ENCODE peak calls at places on chromosomes 12 and 14, in six cellular contexts. P is AG09309, R is cardiac fibroblast, V is NB4, N is breast epithelium, A is brain microvascular endothelial cell. C is an unnamed sample.

GRCh38 chr12:94875525-94875924 is 128.0 kb downstream of the NDUFA12 start:
- DNase-seq in R (peak), V (peak), P (no peak), N (no peak), A (no peak), C (no peak)

GRCh38 chr14:102786758-102787157 is 9.5 kb downstream of the TRAF3 start:
- DNase-seq in V (no peak), P (no peak), N (no peak), R (peak), A (peak), C (no peak)

GRCh38 chr12:51242150-51242549 is 3.5 kb downstream of the DAZAP2 start:
- DNase-seq in V (peak), N (no peak), A (no peak), R (no peak), P (no peak), C (no peak)

GRCh38 chr14:70780396-70781075 is 28.8 kb downstream of the MAP3K9 start:
- DNase-seq in A (no peak), R (no peak), P (no peak), N (no peak), V (peak), C (no peak)

GRCh38 chr14:26870722-26871121 is 272.9 kb upstream of the NOVA1 start:
- DNase-seq in P (no peak), A (no peak), R (no peak), N (no peak), V (no peak), C (no peak)

GRCh38 chr12:30756074-30756473 is 1.3 kb upstream of the CAPRIN2 start:
- DNase-seq in P (no peak), V (no peak), A (no peak), N (no peak), R (no peak), C (no peak)

GRCh38 chr14:33836203-33836894 is 114.5 kb downstream of the EGLN3 start:
- DNase-seq in P (no peak), R (no peak), N (no peak), V (no peak), A (no peak), C (no peak)

GRCh38 chr14:105064721-105065143 is 498 bp downstream of the GPR132 start:
- DNase-seq in R (peak), P (no peak), N (no peak), V (peak), A (peak), C (no peak)

GRCh38 chr14:99971929-99972747 is 93.1 kb upstream of the EVL start:
- DNase-seq in A (no peak), V (peak), N (no peak), P (no peak), R (peak), C (no peak)

GRCh38 chr14:20215196-20215595 is 8.3 kb upstream of the OR11H6 start:
- DNase-seq in A (no peak), V (no peak), P (no peak), R (peak), N (no peak), C (no peak)

GRCh38 chr14:33916663-33917565 is 34.0 kb downstream of the EGLN3 start:
- DNase-seq in N (no peak), P (no peak), A (peak), R (peak), V (no peak), C (no peak)

GRCh38 chr12:51846911-51847829 is 1.3 kb downstream of the FIGNL2 start:
- DNase-seq in N (peak), P (no peak), A (no peak), R (no peak), V (peak), C (no peak)

GRCh38 chr12:27733052-27733656 is 22.5 kb downstream of the MRPS35 start:
- DNase-seq in A (peak), P (no peak), N (no peak), R (peak), V (peak), C (no peak)

GRCh38 chr12:2101798-2102197 is 49.0 kb downstream of the CACNA1C start:
- DNase-seq in A (no peak), P (no peak), R (no peak), V (no peak), N (no peak), C (no peak)

GRCh38 chr12:7042847-7043246 is 17.7 kb upstream of the C1S start:
- DNase-seq in A (peak), P (no peak), R (peak), V (peak), N (no peak), C (no peak)

GRCh38 chr12:71719647-71720370 is 33.9 kb downstream of the TMEM19 start:
- DNase-seq in N (no peak), R (peak), V (no peak), P (no peak), A (no peak), C (no peak)

GRCh38 chr14:63752449-63753169 is 24.7 kb upstream of the SGPP1 start:
- DNase-seq in R (peak), V (peak), N (no peak), P (peak), A (peak), C (no peak)

GRCh38 chr14:104072586-104072985 is 12.9 kb upstream of the ASPG start:
- DNase-seq in N (no peak), V (no peak), R (no peak), A (no peak), P (no peak), C (no peak)

GRCh38 chr12:26630546-26631027 is 202.4 kb downstream of the ITPR2 start:
- DNase-seq in P (peak), V (no peak), N (no peak), A (peak), R (peak), C (no peak)

GRCh38 chr14:20757963-20758362 is 10.2 kb upstream of the EDDM3B start:
- DNase-seq in R (no peak), V (peak), N (no peak), A (no peak), P (no peak), C (no peak)

GRCh38 chr12:19198272-19198671 is 68.7 kb downstream of the PLEKHA5 start:
- DNase-seq in R (peak), N (no peak), P (no peak), A (peak), V (no peak), C (no peak)

GRCh38 chr12:108730337-108731104 is 797 bp downstream of the CORO1C start:
- DNase-seq in P (no peak), A (peak), R (peak), N (peak), V (peak), C (peak)

GRCh38 chr12:19031032-19031431 is 98.5 kb upstream of the PLEKHA5 start:
- DNase-seq in V (no peak), P (peak), A (peak), N (no peak), R (peak), C (no peak)

GRCh38 chr12:68611094-68611818 is 557 bp downstream of the RAP1B start:
- DNase-seq in N (peak), R (peak), P (no peak), A (no peak), V (peak), C (peak)

GRCh38 chr12:1318327-1319031 is 275.9 kb downstream of the FBXL14 start:
- DNase-seq in V (peak), P (peak), R (peak), N (no peak), A (peak), C (no peak)

GRCh38 chr12:15721716-15722115 is 67.5 kb downstream of the EPS8 start:
- DNase-seq in N (no peak), P (no peak), R (peak), V (no peak), A (no peak), C (no peak)

GRCh38 chr14:100472094-100472455 is 115.1 kb downstream of the BEGAIN start:
- DNase-seq in A (no peak), P (no peak), V (no peak), R (no peak), N (no peak), C (no peak)

GRCh38 chr14:83779266-83779665 is 1750.7 kb upstream of the FLRT2 start:
- DNase-seq in P (no peak), R (no peak), V (no peak), N (no peak), A (peak), C (no peak)

GRCh38 chr12:27999970-28000369 is 27.4 kb upstream of the PTHLH start:
- DNase-seq in V (no peak), R (no peak), N (no peak), A (peak), P (no peak), C (no peak)

GRCh38 chr12:2958432-2959193 is 584 bp upstream of the TEAD4 start:
- DNase-seq in A (peak), N (no peak), P (no peak), R (peak), V (no peak), C (no peak)

GRCh38 chr12:5173511-5174011 is 129.9 kb downstream of the KCNA5 start:
- DNase-seq in R (no peak), A (no peak), P (no peak), V (no peak), N (peak), C (no peak)

GRCh38 chr12:132163911-132164288 is 19.6 kb downstream of the NOC4L start:
- DNase-seq in R (no peak), P (no peak), V (peak), A (no peak), N (no peak), C (no peak)
- TF ChIP-seq CTCF in R (peak), P (peak), V (peak), A (peak), N (no peak), C (peak)

GRCh38 chr12:120432772-120433525 is 5.0 kb upstream of the COX6A1 start:
- DNase-seq in V (peak), A (no peak), R (no peak), P (no peak), N (no peak), C (no peak)

GRCh38 chr12:120439646-120440247 is 1.8 kb downstream of the COX6A1 start:
- DNase-seq in P (no peak), N (peak), R (peak), A (peak), V (peak), C (peak)

GRCh38 chr12:120438495-120439198 is 734 bp downstream of the COX6A1 start:
- DNase-seq in P (no peak), V (peak), A (no peak), N (no peak), R (no peak), C (no peak)

DNA sequence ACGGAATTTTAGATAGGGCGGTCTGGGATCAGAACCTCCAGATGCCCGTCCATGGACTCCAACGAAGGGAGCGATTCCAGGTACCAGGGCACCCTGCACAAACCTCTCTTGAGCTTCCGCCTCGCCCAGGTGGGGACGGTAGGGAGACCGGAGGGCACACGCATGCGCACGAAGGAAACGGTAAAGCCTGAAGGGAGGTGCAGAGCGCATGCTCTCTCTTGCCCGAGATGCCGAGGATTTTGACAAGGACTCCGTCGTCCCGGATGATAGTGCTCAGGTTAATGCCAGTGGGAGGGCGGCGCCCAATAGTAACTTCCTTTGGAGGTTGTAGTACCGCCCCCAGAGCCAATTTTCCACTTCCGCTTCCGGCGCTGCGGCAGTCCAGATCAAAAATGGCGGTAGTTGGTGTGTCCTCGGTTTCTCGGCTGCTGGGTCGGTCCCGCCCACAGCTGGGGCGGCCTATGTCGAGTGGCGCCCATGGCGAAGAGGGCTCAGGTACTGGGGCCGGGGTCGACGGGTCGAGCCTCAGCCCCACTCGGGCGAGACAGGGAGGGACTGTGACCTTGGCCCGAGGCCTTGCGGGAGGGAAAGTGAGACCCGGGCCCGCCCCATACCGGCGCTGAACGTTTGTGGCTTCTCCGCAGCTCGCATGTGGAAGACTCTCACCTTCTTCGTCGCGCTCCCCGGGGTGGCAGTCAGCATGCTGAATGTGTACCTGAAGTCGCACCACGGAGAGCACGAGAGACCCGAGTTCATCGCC is at the start of gene COX6A1:
- DNase-seq in P (peak), V (peak), R (peak), A (peak), N (peak), C (peak)
- TF ChIP-seq CTCF in P (peak), V (no peak), R (no peak), A (peak), N (no peak), C (no peak)

GRCh38 chr12:123972448-123973401 is at the start of the genes CCDC92 and ZNF664:
- DNase-seq in A (peak), R (peak), V (peak), N (peak), P (peak), C (peak)
- TF ChIP-seq CTCF in A (peak), R (no peak), V (peak), N (no peak), P (no peak), C (peak)

DNA sequence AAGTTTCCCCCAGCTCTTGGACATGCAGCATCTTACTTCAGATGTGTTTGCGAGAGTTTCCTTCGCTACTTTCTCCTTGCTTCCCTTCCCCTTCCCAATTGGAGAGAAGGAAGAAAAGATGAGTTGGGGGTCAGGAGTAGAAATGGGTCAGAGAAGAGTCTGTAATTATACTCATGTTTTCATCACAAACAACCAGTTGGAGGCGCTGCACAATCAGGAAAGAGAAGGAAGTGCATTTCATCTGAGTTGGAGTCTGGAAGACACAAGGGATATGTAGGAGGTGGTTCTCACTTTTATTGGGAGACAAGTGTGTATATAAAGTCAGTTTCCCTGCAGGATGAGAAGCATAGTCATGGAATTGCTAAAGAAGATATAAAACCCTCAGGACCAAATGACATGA is 31.3 kb upstream of the VSX2 start:
- DNase-seq in V (peak), A (no peak), N (no peak), P (no peak), R (no peak), C (no peak)
- TF ChIP-seq CTCF in V (peak), A (peak), N (no peak), P (no peak), R (peak), C (peak)

DNA sequence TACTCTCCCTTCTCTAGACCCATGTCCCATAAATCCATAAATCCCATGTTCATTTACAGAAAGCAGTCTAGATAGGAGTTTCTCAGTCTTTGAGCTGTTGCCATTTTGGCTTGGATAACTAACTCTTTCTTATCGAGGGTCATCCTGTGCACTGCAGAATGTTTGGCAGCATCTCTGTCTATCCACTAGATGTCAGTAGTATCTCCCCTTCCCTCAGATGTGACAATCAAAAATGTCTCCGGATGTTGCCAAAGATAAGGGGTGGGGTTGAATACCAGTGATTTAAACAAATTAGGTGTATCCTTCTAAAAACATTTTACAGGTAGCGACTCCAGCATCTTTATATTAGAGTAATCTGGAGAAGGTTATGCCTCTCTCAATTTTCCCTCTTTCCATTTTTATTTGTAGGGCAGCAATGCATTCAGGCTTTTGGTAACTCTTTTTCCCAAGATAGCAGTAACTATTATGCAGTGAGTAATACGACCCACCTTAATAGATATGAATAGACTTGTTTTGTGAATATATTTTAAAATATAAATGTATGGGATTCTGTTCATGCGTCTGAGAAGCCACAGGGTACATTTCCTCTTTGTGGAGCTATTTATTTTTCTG is 100.7 kb downstream of the LRRK2 start:
- DNase-seq in R (peak), N (no peak), P (no peak), V (peak), A (peak), C (no peak)
- TF ChIP-seq CTCF in R (peak), N (no peak), P (peak), V (peak), A (peak), C (peak)

GRCh38 chr14:91912035-91912434 is 35.5 kb downstream of the FBLN5 start:
- DNase-seq in V (no peak), R (no peak), P (no peak), A (no peak), N (no peak), C (no peak)

GRCh38 chr14:91906374-91906773 is 39.0 kb upstream of the TC2N start:
- DNase-seq in P (no peak), V (no peak), N (no peak), A (no peak), R (no peak), C (no peak)

GRCh38 chr14:91910201-91910600 is 37.3 kb downstream of the FBLN5 start:
- DNase-seq in A (no peak), N (no peak), P (no peak), V (no peak), R (no peak), C (no peak)

DNA sequence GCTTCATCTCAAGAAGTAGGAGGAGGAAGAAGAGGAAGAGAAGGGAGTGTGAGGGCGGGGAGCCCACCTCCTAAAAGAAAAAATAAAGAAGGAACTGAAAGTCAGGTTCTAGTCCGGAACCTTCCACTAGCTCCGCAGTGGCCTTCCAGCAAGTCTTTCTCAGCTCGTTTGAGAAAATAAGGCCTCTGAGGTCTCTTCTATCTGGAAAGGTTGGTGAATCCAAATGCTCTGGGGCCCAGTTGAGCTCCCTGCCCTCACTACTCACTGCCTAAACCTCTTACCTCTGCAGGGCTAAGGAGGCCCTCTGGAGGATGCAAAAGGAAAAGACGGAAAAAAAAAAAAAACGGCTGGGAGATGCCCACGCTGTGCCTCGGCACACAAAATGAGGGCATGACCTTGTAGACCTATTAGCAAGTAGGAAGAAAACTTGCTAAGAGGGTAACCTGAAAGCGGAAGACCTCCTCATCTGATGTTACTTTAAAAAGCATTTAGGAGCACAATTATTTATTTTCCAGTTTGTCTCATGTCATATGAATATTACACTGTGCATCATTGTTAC is 35.9 kb downstream of the FBLN5 start:
- DNase-seq in P (no peak), R (peak), A (peak), V (peak), N (no peak), C (no peak)
- TF ChIP-seq CTCF in P (peak), R (peak), A (peak), V (peak), N (peak), C (peak)